ENCODE peak calls at places on chromosome 17, in five cellular contexts. M, X, P, I and E are unnamed samples.
A peak's percentile ranks its signal among the peaks of the same experiment; 100 is the strongest.

GRCh38 chr17:27536781-27537180 is 80.5 kb downstream of the KSR1 start:
- DNase-seq in M (no peak), X (no peak), P (no peak), I (no peak), E (no peak)

GRCh38 chr17:8072727-8073461 is 14.6 kb downstream of the ALOX12B start:
- DNase-seq in M (no peak), X (no peak), P (no peak), I (no peak), E (no peak)

GRCh38 chr17:79970576-79971068 is 65.0 kb downstream of the TBC1D16 start:
- DNase-seq in M (no peak), X (no peak), P (peak; percentile 83), I (peak; percentile 17), E (no peak)

GRCh38 chr17:311119-311848 is 41.3 kb downstream of the RPH3AL start:
- DNase-seq in M (peak; percentile 16), X (no peak), P (no peak), I (no peak), E (no peak)

GRCh38 chr17:44092051-44092450 is 21.5 kb downstream of the G6PC3 start:
- DNase-seq in M (no peak), X (no peak), P (no peak), I (no peak), E (no peak)

GRCh38 chr17:63117431-63117830 is 151.4 kb downstream of the TANC2 start:
- DNase-seq in M (no peak), X (no peak), P (no peak), I (no peak), E (no peak)

GRCh38 chr17:49290690-49291326 is 60.2 kb upstream of the PHOSPHO1 start:
- DNase-seq in M (no peak), X (peak; percentile 25), P (peak; percentile 29), I (no peak), E (no peak)

GRCh38 chr17:1945621-1946020 is 79.5 kb downstream of the RTN4RL1 start:
- DNase-seq in M (no peak), X (no peak), P (no peak), I (no peak), E (no peak)

GRCh38 chr17:40535924-40536717 is 29.2 kb downstream of the CCR7 start:
- DNase-seq in M (peak; percentile 79), X (peak; percentile 56), P (no peak), I (no peak), E (peak; percentile 82)

GRCh38 chr17:81513669-81514484 is 1.3 kb upstream of the ACTG1 start:
- DNase-seq in M (peak; percentile 70), X (peak; percentile 74), P (peak; percentile 85), I (peak; percentile 19), E (peak; percentile 60)

GRCh38 chr17:17180141-17180603 is 26.0 kb downstream of the PLD6 start:
- DNase-seq in M (no peak), X (no peak), P (no peak), I (no peak), E (no peak)

GRCh38 chr17:74850310-74850709 is 9.4 kb downstream of the GRIN2C start:
- DNase-seq in M (no peak), X (no peak), P (no peak), I (no peak), E (no peak)

GRCh38 chr17:38742431-38743308 is 5.5 kb downstream of the PCGF2 start:
- DNase-seq in M (peak; percentile 45), X (peak; percentile 87), P (no peak), I (no peak), E (peak; percentile 72)

GRCh38 chr17:75996665-75997590 is 3.7 kb upstream of the CDK3 start:
- DNase-seq in M (no peak), X (peak; percentile 63), P (peak; percentile 27), I (peak; percentile 38), E (no peak)

GRCh38 chr17:49680314-49680713 is 2.4 kb upstream of the SPOP start:
- DNase-seq in M (no peak), X (no peak), P (no peak), I (no peak), E (no peak)

GRCh38 chr17:28908640-28909098 is 5.8 kb upstream of the DHRS13 start:
- DNase-seq in M (peak; percentile 45), X (peak; percentile 68), P (no peak), I (no peak), E (no peak)